ENCODE peak calls at places on chromosomes 6 and 20, in seven cellular contexts. S, I, L, A, Z, Y and F are unnamed samples.

GRCh38 chr6:20319520-20320357 is 81.9 kb upstream of the E2F3 start:
- DNase-seq in S (no peak), Z (no peak), I (no peak), Y (peak), A (no peak), L (no peak), F (no peak)

GRCh38 chr20:52833901-52834300 is 138.3 kb upstream of the TSHZ2 start:
- DNase-seq in S (no peak), Y (peak), Z (no peak), A (no peak), I (no peak), L (no peak), F (no peak)

GRCh38 chr20:9203081-9203447 is 134.2 kb downstream of the PLCB4 start:
- DNase-seq in S (no peak), Y (no peak), A (peak), L (no peak), I (peak), Z (no peak), F (no peak)

GRCh38 chr6:9516207-9516606 is 898.7 kb downstream of the TFAP2A start:
- DNase-seq in S (peak), A (peak), Z (peak), Y (peak), L (peak), I (peak), F (peak)

GRCh38 chr6:42075159-42075838 is 25.0 kb downstream of the TAF8 start:
- DNase-seq in I (peak), L (peak), A (peak), S (peak), Z (peak), Y (peak), F (peak)

GRCh38 chr6:117548797-117549301 is 53.5 kb downstream of the GOPC start:
- DNase-seq in Z (no peak), S (no peak), I (peak), L (no peak), Y (peak), A (peak), F (peak)

GRCh38 chr6:128493877-128494276 is 26.5 kb downstream of the PTPRK start:
- DNase-seq in A (no peak), S (no peak), Y (no peak), L (no peak), I (no peak), Z (no peak), F (no peak)

GRCh38 chr6:74519172-74519571 is 686.7 kb downstream of the COL12A1 start:
- DNase-seq in Y (no peak), Z (no peak), L (no peak), S (no peak), A (peak), I (peak), F (no peak)

GRCh38 chr20:49801882-49802281 is 10.7 kb upstream of the SLC9A8 start:
- DNase-seq in L (no peak), A (no peak), Z (no peak), S (no peak), I (no peak), Y (peak), F (no peak)

GRCh38 chr6:129432738-129433137 is 277.2 kb downstream of the ARHGAP18 start:
- DNase-seq in Y (peak), S (no peak), I (peak), Z (no peak), A (peak), L (no peak), F (peak)

GRCh38 chr6:135686784-135687301 is 164.7 kb upstream of the PDE7B start:
- DNase-seq in I (peak), A (peak), S (no peak), Z (no peak), L (no peak), Y (no peak), F (no peak)

GRCh38 chr6:114785235-114786127 is 442.7 kb upstream of the HS3ST5 start:
- DNase-seq in L (no peak), Y (no peak), A (no peak), I (no peak), Z (no peak), S (no peak), F (peak)

GRCh38 chr6:158653577-158654354 is 3.9 kb downstream of the SYTL3 start:
- DNase-seq in S (no peak), I (peak), L (no peak), Z (no peak), A (peak), Y (peak), F (no peak)

GRCh38 chr6:71203211-71203610 is 85.4 kb upstream of the OGFRL1 start:
- DNase-seq in A (no peak), Z (no peak), I (no peak), L (no peak), S (no peak), Y (no peak), F (no peak)

GRCh38 chr6:168355716-168356522 is 36.3 kb upstream of the DACT2 start:
- DNase-seq in Y (peak), A (no peak), L (peak), Z (peak), S (peak), I (peak), F (peak)

GRCh38 chr20:10490706-10491105 is 55.6 kb downstream of the SLX4IP start:
- DNase-seq in Z (no peak), A (peak), S (no peak), L (peak), Y (no peak), I (no peak), F (peak)

GRCh38 chr6:8177721-8178120 is 75.4 kb upstream of the EEF1E1 start:
- DNase-seq in I (peak), Y (no peak), S (no peak), Z (no peak), A (peak), L (no peak), F (no peak)

GRCh38 chr6:20661721-20662120 is 127.5 kb downstream of the CDKAL1 start:
- DNase-seq in Y (no peak), L (no peak), I (no peak), S (no peak), Z (no peak), A (peak), F (no peak)

GRCh38 chr6:75689576-75689975 is 59.5 kb upstream of the MYO6 start:
- DNase-seq in L (no peak), A (no peak), Y (no peak), I (no peak), S (no peak), Z (no peak), F (no peak)

GRCh38 chr6:23754197-23754596 is 371.8 kb upstream of the NRSN1 start:
- DNase-seq in I (no peak), L (no peak), A (no peak), Z (no peak), Y (peak), S (no peak), F (no peak)

GRCh38 chr6:131255434-131255833 is 120.2 kb downstream of the AKAP7 start:
- DNase-seq in I (no peak), L (no peak), Y (no peak), A (no peak), Z (no peak), S (no peak), F (no peak)
- H3K18ac ChIP-seq in I (no peak), L (no peak), Y (no peak), A (no peak), Z (no peak), S (no peak), F (no peak)

GRCh38 chr6:166625356-166625755 is 1.7 kb downstream of the RPS6KA2 start:
- DNase-seq in A (peak), Z (no peak), L (no peak), Y (no peak), I (peak), S (no peak), F (no peak)
- H3K18ac ChIP-seq in A (no peak), Z (no peak), L (no peak), Y (no peak), I (no peak), S (no peak), F (no peak)

DNA sequence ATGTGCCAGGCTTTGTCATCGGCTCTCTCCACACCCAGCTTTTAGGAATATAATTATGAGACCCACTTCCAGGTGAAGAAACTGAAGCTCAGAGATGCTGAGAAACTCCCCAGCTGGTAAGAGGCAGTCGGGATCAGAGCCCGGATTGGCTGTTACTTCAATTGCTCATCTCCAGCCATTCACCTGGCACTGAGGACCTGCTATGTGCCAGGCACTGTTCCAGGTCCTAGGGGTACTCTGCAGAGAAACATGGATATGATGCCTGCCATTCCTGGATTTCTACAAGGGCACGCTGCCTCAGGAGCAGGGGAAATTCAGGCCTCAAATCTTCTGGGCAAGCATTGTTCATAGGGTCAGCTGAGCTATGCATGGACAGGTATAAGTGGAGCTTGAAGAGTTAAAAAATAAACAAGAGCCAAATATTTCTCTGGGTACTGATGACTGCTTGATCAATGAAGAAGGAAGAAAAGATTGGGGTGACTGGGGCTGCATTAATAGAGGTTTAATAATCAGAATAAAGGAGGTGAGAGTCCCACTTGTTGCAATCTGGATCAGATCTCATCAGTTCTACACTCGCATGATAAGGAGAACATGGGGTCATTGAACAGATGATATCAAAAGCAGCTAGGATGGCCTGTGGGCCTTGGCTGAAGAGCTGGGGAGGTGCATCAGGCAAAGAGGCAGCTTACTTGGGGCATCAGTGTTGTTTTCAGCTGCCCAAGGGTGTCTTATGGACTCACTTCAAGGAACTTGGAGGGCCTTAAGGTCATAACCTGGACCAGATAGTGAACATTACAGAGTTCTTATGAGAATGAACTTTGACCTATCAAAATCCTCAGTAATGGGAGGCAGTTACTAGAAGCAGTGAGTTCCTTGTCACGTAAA is 80.9 kb upstream of the TOX2 start:
- DNase-seq in S (no peak), Z (no peak), I (no peak), L (no peak), A (no peak), Y (no peak), F (no peak)
- H3K18ac ChIP-seq in S (no peak), Z (peak), I (no peak), L (no peak), A (no peak), Y (no peak), F (no peak)

GRCh38 chr6:16781348-16782169 is 20.3 kb upstream of the ATXN1 start:
- DNase-seq in S (no peak), A (no peak), L (no peak), Z (no peak), I (peak), Y (no peak), F (no peak)
- H3K18ac ChIP-seq in S (no peak), A (no peak), L (no peak), Z (no peak), I (peak), Y (no peak), F (no peak)

GRCh38 chr20:43397147-43397546 is 60.5 kb upstream of the SRSF6 start:
- DNase-seq in I (no peak), S (no peak), Z (no peak), A (no peak), L (no peak), Y (no peak), F (no peak)
- H3K18ac ChIP-seq in I (no peak), S (no peak), Z (no peak), A (no peak), L (no peak), Y (no peak), F (no peak)

GRCh38 chr6:153162646-153163045 is 31.6 kb upstream of the RGS17 start:
- DNase-seq in Z (no peak), S (no peak), I (peak), Y (no peak), A (peak), L (no peak), F (no peak)
- H3K18ac ChIP-seq in Z (no peak), S (no peak), I (no peak), Y (no peak), A (peak), L (no peak), F (no peak)

DNA sequence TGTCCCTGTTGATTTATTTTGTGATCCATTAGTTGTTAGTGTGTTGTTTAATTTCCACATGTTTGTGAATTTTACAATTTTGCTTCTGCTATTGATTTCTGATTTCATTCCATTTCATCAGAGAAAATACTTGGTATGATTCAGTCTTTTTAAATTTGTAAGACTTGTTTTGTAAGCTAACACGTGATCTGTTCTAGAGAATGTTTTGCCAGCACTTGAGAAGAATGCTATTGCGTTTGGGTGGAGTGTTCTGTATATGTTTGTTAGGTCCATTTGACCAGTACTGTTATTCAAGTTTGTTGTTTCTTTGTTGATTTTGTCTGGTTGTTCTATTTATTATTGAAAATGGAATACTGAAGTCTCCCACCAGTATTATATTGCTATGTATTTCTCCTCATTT is 53.9 kb downstream of the KIZ start:
- DNase-seq in L (no peak), A (peak), S (no peak), I (peak), Z (no peak), Y (peak), F (no peak)
- H3K18ac ChIP-seq in L (no peak), A (no peak), S (no peak), I (no peak), Z (no peak), Y (no peak), F (no peak)

DNA sequence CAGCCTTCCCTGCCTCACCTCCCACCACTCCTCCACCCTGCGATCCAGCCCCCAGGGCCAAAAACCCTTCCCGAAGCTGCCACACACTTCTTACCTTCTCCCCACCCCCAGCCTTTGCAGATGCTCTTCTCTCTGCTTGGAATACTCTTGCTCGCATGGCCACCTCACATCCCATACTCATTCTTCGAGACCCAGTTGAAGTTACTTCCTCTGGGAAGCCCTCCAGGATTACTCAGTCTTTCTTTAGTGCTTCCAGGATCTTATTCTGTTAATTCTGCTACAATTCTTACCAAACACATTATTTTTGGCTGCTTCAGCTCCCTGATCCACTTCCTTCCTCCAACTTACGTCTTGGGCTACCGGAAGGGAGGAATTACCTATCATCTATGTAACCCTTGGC is 54.3 kb downstream of the CD40 start:
- DNase-seq in Z (no peak), S (no peak), I (no peak), Y (no peak), A (no peak), L (no peak), F (no peak)
- H3K18ac ChIP-seq in Z (no peak), S (no peak), I (no peak), Y (no peak), A (no peak), L (no peak), F (no peak)

GRCh38 chr6:25655746-25656145 is 3.7 kb downstream of the SCGN start:
- DNase-seq in L (no peak), S (no peak), Z (no peak), Y (no peak), A (no peak), I (no peak), F (no peak)

GRCh38 chr6:25665455-25665854 is 13.4 kb downstream of the SCGN start:
- DNase-seq in I (no peak), Z (no peak), Y (no peak), S (no peak), A (no peak), L (no peak), F (no peak)

GRCh38 chr6:25660512-25660911 is 8.5 kb downstream of the SCGN start:
- DNase-seq in I (peak), A (peak), L (no peak), Y (peak), S (no peak), Z (no peak), F (peak)

GRCh38 chr6:25659633-25660368 is 7.8 kb downstream of the SCGN start:
- DNase-seq in A (no peak), S (no peak), Z (no peak), Y (no peak), I (no peak), L (no peak), F (no peak)

DNA sequence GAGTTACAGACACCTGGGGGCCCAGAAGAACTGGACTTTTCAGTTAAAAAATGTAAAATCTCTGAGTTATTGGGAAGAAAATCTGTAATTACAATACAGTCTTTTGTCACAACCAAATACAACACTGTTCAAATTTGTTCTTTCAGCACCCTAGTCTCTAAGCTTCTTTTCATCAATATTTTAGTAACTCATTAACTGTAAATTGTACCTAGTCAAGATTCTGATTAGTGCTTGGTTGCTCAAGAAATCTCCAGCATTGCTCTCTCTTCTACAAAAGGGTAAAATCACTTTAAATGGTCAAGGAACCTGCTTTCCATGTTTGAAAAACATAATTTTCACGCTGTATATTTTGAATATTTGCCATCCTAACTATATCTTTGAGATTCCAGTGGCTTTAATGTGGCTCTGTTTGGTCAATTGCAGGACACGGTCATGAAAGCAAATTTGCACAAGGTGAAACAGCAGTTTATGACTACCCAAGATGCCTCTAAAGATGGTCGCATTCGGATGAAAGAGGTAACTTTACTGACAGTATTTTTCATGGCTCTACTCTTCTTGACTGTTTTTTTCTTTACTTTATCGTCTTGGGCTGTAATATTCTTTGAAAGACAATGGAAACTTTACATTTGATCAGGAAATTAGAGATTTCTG is 9.2 kb downstream of the SCGN start:
- DNase-seq in I (no peak), Z (no peak), S (no peak), A (no peak), Y (no peak), L (no peak), F (no peak)
- H3K18ac ChIP-seq in I (no peak), Z (no peak), S (no peak), A (no peak), Y (no peak), L (no peak), F (no peak)

DNA sequence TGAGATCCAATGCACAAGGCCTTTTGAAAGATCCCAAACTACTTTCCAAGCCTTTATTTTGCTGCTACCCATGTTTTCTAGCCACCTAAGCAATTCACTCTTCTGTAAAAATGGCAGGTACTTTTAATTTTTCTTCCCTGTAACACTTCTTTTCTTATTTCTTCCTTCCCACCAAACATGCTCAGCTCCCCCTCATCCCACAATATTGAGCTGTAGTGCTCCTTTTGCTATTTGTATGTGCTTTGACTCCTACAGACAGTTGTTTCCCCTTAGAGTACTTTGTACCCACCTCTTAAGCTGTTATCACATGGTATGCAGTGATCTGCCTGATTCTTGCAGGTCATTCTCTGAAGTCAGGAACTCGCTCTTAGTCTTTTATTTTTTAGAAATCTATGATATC is 49.3 kb downstream of the QKI start:
- DNase-seq in S (no peak), L (no peak), I (no peak), Y (no peak), Z (no peak), A (no peak), F (no peak)
- H3K18ac ChIP-seq in S (no peak), L (no peak), I (no peak), Y (no peak), Z (no peak), A (no peak), F (no peak)